ENCODE peak calls at places on chromosomes 3 and 15, in seven cellular contexts. H is HepG2, M is tibial artery, W is GM23338, Y is A673, D is left ventricle myocardium inferior, Q is adipocyte. L is an unnamed sample. For H3K4me1, the result is how much of the 10 kb centered on the place peaks cover.

GRCh38 chr3:100440895-100441294 is 39.6 kb downstream of the LNP1 start:
- DNase-seq in D (no peak), H (no peak), Y (no peak), W (no peak), M (no peak), Q (no peak), L (peak)

GRCh38 chr3:184574552-184575430 is 13.2 kb downstream of the EPHB3 start:
- DNase-seq in H (no peak), W (peak), D (no peak), Q (no peak), M (no peak), Y (peak), L (no peak)

GRCh38 chr3:194003128-194004057 is 132.6 kb upstream of the HES1 start:
- DNase-seq in Y (peak), M (peak), D (peak), Q (peak), W (peak), H (peak), L (no peak)

GRCh38 chr3:15439476-15439875 is 12.1 kb downstream of the EAF1 start:
- DNase-seq in W (no peak), Q (no peak), Y (no peak), H (no peak), D (no peak), M (no peak), L (no peak)

GRCh38 chr15:31471731-31472430 is 145.2 kb downstream of the KLF13 start:
- DNase-seq in Y (no peak), Q (peak), M (no peak), W (no peak), D (no peak), H (no peak), L (no peak)

GRCh38 chr3:46955801-46956259 is 20.7 kb downstream of the CCDC12 start:
- DNase-seq in W (no peak), Y (no peak), M (no peak), D (no peak), H (no peak), Q (peak), L (no peak)

GRCh38 chr3:45646051-45646585 is 43.1 kb upstream of the SACM1L start:
- DNase-seq in M (peak), Q (no peak), D (no peak), H (peak), W (no peak), Y (no peak), L (no peak)

GRCh38 chr3:110343945-110344344 is 727.7 kb upstream of the NECTIN3 start:
- DNase-seq in W (no peak), D (no peak), Q (no peak), M (no peak), H (peak), Y (no peak), L (no peak)

GRCh38 chr3:145849115-145849514 is 311.9 kb downstream of the PLOD2 start:
- DNase-seq in H (no peak), W (no peak), D (no peak), Y (no peak), Q (peak), M (no peak), L (no peak)

GRCh38 chr3:122946185-122946584 is 81.4 kb downstream of the SEMA5B start:
- DNase-seq in W (no peak), Q (no peak), M (no peak), H (no peak), D (no peak), Y (no peak), L (no peak)

GRCh38 chr15:99426431-99427105 is 139.2 kb upstream of the MEF2A start:
- DNase-seq in H (no peak), M (peak), Y (no peak), Q (no peak), W (no peak), D (peak), L (no peak)

GRCh38 chr3:71580636-71581215 is 2.8 kb downstream of the FOXP1 start:
- DNase-seq in M (no peak), Q (peak), W (peak), D (no peak), Y (no peak), H (no peak), L (no peak)

GRCh38 chr3:107240183-107241091 is 136.8 kb upstream of the CCDC54 start:
- DNase-seq in H (peak), W (peak), Q (peak), Y (peak), D (peak), M (peak), L (peak)

GRCh38 chr15:48696627-48697312 is 51.3 kb upstream of the FBN1 start:
- DNase-seq in H (no peak), Y (peak), Q (no peak), D (no peak), W (peak), M (no peak), L (no peak)

DNA sequence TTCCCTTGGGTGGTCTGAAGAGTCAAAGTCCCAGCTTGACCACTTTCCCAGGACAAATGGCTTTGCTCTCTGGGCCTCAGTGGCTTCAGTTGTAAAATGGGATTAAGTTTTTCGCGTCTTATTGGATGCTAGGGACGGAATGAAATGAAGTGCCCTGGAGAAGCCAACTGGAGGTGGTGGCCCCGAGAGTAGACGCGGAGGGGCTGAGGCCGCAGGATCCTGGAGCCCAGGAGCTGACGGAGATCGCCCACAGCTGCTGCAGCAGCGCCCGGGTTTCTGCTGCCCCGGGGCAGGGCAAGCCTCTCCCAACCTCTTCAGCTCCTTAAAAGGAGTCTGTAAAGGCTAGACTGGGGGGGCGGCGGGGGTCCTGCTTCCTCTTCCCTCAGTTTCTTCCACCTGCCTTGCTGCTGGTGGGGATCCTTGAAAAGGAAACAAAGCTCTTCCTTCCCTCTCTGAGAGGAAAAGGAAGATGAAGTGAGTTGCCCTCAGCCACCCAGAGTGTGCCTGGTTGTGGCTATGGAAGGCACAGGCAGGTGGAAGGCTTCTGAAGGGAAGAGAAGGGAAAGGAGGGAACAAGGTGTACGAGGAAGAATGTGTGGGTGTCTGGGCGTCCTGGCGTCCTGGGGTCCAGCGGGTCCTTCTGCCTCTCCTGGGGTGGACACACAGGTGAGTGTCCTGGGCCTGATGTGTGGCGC is 967 bp upstream of the BNC1 start:
- DNase-seq in M (no peak), W (peak), Y (no peak), H (no peak), Q (no peak), D (no peak), L (no peak)
- H3K4me1 ChIP-seq in M (under half), W (under half), Y (under half), H (under half), Q (under half), D (under half), L (under half)

DNA sequence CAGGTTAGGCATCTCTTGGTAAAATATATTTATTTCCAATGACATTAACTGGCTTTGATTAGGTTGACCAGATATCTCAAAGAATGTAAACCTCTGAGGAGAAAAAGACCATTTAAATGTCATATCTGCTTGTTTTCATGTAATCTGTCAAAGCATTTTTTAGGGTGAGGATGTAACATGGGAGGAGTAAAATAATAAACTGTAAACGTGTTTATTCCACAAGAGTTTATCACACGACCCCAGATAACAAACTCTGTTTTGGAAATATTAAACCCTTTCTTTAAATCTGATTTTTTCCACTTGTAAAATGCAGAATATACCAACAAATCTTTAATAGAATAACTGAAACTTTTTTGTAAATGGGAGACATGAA is 1.6 kb downstream of the TM4SF1 start:
- DNase-seq in H (no peak), Y (no peak), M (no peak), D (no peak), W (no peak), Q (no peak), L (no peak)
- H3K4me3 ChIP-seq in H (peak), Y (no peak), M (peak), D (peak), W (no peak), Q (peak), L (no peak)

DNA sequence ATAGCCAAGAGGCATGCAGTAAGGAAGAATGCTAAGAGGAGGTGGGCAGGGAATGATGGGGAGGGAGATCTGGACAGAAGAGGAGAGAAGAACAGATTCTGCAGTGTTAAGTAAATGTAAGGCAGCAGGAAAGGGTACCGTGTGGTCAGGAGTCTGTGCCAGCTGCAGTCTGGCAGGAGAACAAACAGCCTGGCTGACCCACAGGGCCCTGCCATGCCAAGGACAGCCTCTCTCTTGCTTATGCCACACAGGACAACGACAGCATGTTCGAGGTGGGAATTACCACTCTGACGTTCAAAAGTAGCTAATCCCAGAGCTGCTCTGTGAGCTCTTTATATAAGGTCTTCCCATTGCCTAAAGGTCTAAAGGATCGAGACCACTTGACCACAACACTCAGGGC is 31.3 kb downstream of the DAPK2 start:
- DNase-seq in D (peak), H (no peak), Y (no peak), W (no peak), Q (no peak), M (no peak), L (no peak)
- H3K4me1 ChIP-seq in D (half or more), H (under half), Y (under half), W (under half), Q (half or more), M (under half), L (under half)

GRCh38 chr3:55006277-55006676 is 78.4 kb upstream of the LRTM1 start:
- DNase-seq in M (no peak), W (no peak), Q (no peak), Y (no peak), D (no peak), H (no peak), L (no peak)
- H3K4me3 ChIP-seq in M (no peak), W (no peak), Q (no peak), Y (no peak), D (no peak), H (no peak), L (no peak)

DNA sequence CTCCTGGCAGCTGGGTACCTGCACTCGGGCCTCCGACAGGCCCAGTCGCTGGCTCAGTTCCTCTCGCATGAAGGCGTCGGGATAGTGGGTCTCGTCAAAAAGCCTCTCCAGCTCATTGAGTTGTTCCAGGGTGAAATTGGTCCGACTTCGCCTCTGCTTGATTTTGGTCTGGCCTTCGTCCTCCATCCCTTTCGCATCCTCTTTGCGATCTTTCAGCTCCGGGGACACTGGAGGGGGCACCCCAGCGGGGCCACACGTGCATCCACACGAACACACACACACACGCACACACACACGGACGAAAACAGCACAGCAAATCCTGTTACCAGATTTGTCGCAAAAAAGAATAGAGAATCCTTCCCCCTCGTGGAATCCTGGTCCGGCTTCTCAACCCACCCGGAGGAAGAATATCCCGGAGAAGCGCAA is 3.5 kb downstream of the SHOX2 start:
- DNase-seq in Y (no peak), Q (no peak), W (peak), H (no peak), D (no peak), M (no peak), L (peak)
- H3K4me1 ChIP-seq in Y (under half), Q (under half), W (half or more), H (under half), D (half or more), M (under half), L (half or more)

GRCh38 chr3:117722856-117723255 is 1013.3 kb downstream of the TUSC7 start:
- DNase-seq in H (no peak), W (no peak), Y (no peak), D (no peak), Q (no peak), M (no peak), L (no peak)
- H3K4me3 ChIP-seq in H (no peak), W (no peak), Y (no peak), D (no peak), Q (no peak), M (no peak), L (no peak)

GRCh38 chr3:61668317-61668864 is 107.0 kb downstream of the PTPRG start:
- DNase-seq in M (no peak), D (no peak), Y (peak), W (no peak), H (no peak), Q (no peak), L (no peak)
- H3K4me1 ChIP-seq in M (under half), D (half or more), Y (under half), W (half or more), H (under half), Q (under half), L (under half)

GRCh38 chr3:187012609-187013051 is 82.3 kb downstream of the ST6GAL1 start:
- DNase-seq in M (peak), Q (no peak), W (no peak), Y (no peak), H (no peak), D (no peak), L (peak)

GRCh38 chr3:187011915-187012314 is 81.6 kb downstream of the ST6GAL1 start:
- DNase-seq in W (no peak), Y (no peak), M (no peak), H (no peak), D (no peak), Q (no peak), L (no peak)

GRCh38 chr3:187015903-187016638 is 85.7 kb downstream of the ST6GAL1 start:
- DNase-seq in M (no peak), D (no peak), W (no peak), Q (no peak), Y (peak), H (no peak), L (no peak)

GRCh38 chr3:187014417-187014864 is 84.1 kb downstream of the ST6GAL1 start:
- DNase-seq in H (no peak), Q (peak), D (no peak), Y (no peak), M (peak), W (no peak), L (no peak)

DNA sequence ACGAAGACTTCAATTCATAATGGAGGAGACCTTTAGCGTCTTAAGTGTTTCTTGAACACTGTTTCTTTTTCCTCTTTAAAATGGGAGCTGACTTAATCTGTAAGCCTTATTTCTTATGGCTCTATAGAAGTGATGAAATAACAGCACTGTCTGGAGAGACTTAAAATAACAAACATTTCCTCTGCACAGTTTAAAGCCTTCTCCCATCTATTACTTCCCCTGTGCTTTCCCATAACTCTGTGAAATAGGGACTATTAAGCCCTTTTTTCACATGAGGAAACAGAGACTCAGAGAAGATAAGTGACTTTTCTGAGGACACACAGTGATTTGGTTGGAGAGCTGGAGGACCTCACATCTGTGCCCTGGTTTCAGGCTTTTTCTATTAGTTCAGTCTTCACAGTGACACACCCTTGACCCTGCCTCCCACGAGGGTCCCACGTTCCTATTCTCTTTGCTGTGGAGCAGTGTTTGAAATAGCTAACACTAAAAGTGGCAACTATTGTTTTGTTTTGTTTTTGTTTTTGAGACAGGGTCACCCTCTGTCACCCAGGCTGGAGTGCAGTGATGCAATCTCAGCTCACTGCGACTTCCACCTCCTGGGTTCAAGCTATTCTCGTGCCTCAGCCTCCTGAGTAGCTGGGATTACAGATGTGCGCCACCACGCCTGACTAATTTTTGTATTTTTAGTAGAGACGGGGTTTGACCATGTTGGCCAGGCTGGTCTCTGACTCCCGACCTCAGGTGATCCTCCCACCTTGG is 82.9 kb downstream of the ST6GAL1 start:
- DNase-seq in H (no peak), Q (peak), W (no peak), D (no peak), Y (no peak), M (no peak), L (no peak)
- H3K4me3 ChIP-seq in H (no peak), Q (no peak), W (no peak), D (no peak), Y (no peak), M (no peak), L (no peak)

GRCh38 chr15:63900306-63900705 is 66.6 kb upstream of the HERC1 start:
- DNase-seq in M (no peak), Q (no peak), W (no peak), Y (no peak), D (no peak), H (no peak), L (no peak)
- H3K4me1 ChIP-seq in M (under half), Q (under half), W (under half), Y (under half), D (under half), H (under half), L (under half)

GRCh38 chr3:88148651-88149050 is 1.1 kb upstream of the C3orf38 start:
- DNase-seq in Q (no peak), W (no peak), H (no peak), M (no peak), Y (no peak), D (no peak), L (no peak)

GRCh38 chr3:88150771-88151170 is 1.0 kb downstream of the C3orf38 start:
- DNase-seq in D (no peak), Q (peak), M (no peak), H (no peak), Y (no peak), W (no peak), L (no peak)

GRCh38 chr3:88149516-88150362 is at the start of gene C3orf38:
- DNase-seq in W (peak), D (peak), H (peak), Q (peak), Y (peak), M (peak), L (peak)

GRCh38 chr3:88150371-88150770 is 612 bp downstream of the C3orf38 start:
- DNase-seq in Q (peak), D (no peak), M (no peak), W (no peak), Y (peak), H (no peak), L (peak)

DNA sequence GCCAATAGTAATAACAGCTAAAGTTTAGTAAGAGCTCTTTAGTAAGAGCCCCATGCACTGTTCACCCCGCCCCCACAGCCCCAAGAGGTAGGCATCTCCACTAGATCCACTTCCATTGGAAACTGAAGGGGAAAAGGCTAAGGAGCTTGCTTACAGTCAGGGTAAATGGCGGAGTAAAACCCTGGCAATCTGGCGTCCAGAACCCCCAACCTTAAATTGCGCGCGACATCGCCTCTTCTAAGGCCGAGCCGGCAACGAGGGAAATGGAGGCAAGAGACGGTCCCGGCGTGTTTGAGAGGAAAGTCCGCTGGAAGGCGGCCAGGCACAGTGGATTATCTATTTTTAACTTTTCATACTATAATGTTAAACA is 628 bp upstream of the C3orf38 start:
- DNase-seq in W (peak), Q (no peak), H (no peak), D (no peak), M (no peak), Y (peak), L (no peak)
- H3K4me3 ChIP-seq in W (peak), Q (peak), H (peak), D (peak), M (peak), Y (peak), L (peak)

L was measured in CD4-positive, alpha-beta memory T cell.